ENCODE peak calls at places on chromosomes 4 and X, in five cellular contexts. M is HepG2, N is H1, P is GM12878, L is SK-N-SH. T is an unnamed sample.

GRCh38 chrX:49172280-49172780 is 632 bp downstream of the PLP2 start:
- DNase-seq in M (no peak), P (no peak), N (no peak), L (peak), T (peak)

GRCh38 chr4:4712800-4713528 is 146.5 kb upstream of the MSX1 start:
- DNase-seq in P (no peak), N (no peak), L (no peak), M (peak), T (no peak)

GRCh38 chr4:128068927-128069326 is 7.8 kb downstream of the LARP1B start:
- DNase-seq in M (peak), L (peak), P (no peak), N (no peak), T (peak)

GRCh38 chr4:85498068-85498733 is 23.3 kb downstream of the ARHGAP24 start:
- DNase-seq in P (peak), L (no peak), M (no peak), N (no peak), T (peak)

GRCh38 chrX:17082831-17083230 is 136.4 kb downstream of the REPS2 start:
- DNase-seq in P (no peak), L (peak), M (peak), N (no peak), T (no peak)

GRCh38 chr4:3508542-3508941 is 23.7 kb downstream of the LRPAP1 start:
- DNase-seq in M (no peak), P (no peak), L (no peak), N (no peak), T (no peak)

GRCh38 chrX:150035531-150035930 is 97.2 kb upstream of the EOLA2 start:
- DNase-seq in M (no peak), L (no peak), N (no peak), P (no peak), T (no peak)

GRCh38 chr4:149699642-149700041 is 116.0 kb downstream of the IQCM start:
- DNase-seq in N (no peak), P (no peak), L (no peak), M (no peak), T (no peak)

GRCh38 chrX:57417827-57418226 is 131.3 kb downstream of the FAAH2 start:
- DNase-seq in P (peak), N (no peak), M (no peak), L (no peak), T (no peak)

GRCh38 chrX:38596939-38597338 is 35.6 kb downstream of the TSPAN7 start:
- DNase-seq in P (no peak), N (no peak), M (no peak), L (no peak), T (no peak)

GRCh38 chr4:107896651-107897050 is 34.7 kb upstream of the CYP2U1 start:
- DNase-seq in M (no peak), P (no peak), N (no peak), L (no peak), T (no peak)

GRCh38 chr4:139786494-139787354 is 121.1 kb downstream of the MGST2 start:
- DNase-seq in P (no peak), M (no peak), L (peak), N (no peak), T (no peak)

GRCh38 chr4:1583051-1583785 is 100.9 kb downstream of the FAM53A start:
- DNase-seq in L (no peak), M (no peak), N (no peak), P (no peak), T (no peak)
- TF ChIP-seq GABPA in L (no peak), M (no peak), N (no peak), P (no peak), T (no peak)

GRCh38 chr4:173411106-173411703 is 12.3 kb upstream of the SCRG1 start:
- DNase-seq in L (no peak), N (no peak), M (no peak), P (no peak), T (peak)

GRCh38 chr4:173415885-173416658 is 17.2 kb upstream of the SCRG1 start:
- DNase-seq in P (no peak), L (peak), M (no peak), N (no peak), T (peak)

GRCh38 chr4:173413043-173413442 is 14.1 kb upstream of the SCRG1 start:
- DNase-seq in M (no peak), N (no peak), P (no peak), L (no peak), T (no peak)

GRCh38 chr4:173415092-173415491 is 16.2 kb upstream of the SCRG1 start:
- DNase-seq in N (no peak), P (no peak), L (no peak), M (no peak), T (peak)

GRCh38 chr4:173414456-173414855 is 15.5 kb upstream of the SCRG1 start:
- DNase-seq in P (no peak), N (no peak), L (no peak), M (no peak), T (no peak)
- TF ChIP-seq POLR2AphosphoS5 in P (no peak), N (no peak), L (no peak), M (no peak), T (no peak)

DNA sequence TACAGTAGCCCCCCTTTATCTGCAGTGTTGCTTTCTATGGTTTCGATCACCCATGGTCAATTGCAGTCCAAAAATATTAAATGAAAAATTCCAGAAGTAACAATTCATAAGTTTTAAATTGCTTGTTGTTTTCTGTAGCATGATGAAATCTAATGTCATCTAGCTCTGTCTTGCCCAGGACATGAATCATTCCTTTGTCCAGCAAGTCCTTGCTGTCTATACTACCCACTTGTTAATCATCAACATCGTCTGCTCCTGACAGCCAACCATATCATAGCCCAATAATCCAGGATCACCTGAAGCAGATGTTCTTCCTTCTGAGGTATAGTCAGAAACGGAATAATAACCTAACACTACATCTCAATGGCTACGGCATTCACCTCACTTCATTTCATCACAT is 79.8 kb downstream of the ADAMTS3 start:
- DNase-seq in M (no peak), P (no peak), L (no peak), N (no peak), T (no peak)
- TF ChIP-seq GABPA in M (no peak), P (no peak), L (no peak), N (no peak), T (no peak)

DNA sequence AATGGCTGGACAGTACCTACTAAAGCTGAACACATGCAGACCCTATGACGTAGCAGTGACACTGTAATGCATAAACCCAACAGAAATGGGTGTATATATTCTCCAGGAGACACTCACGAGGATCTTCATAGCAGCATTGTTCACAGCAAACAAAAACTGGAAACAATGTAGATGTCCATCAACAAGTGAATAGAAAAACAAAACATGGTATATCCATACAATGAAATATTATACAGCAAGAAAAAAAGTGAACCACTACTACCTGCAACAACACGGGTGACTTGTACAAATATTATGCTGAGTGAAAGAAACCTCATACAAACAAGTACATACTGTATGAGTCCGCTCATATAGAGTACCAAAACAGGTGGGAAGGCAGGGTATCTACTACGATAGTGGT is 16.5 kb downstream of the ARHGEF6 start:
- DNase-seq in N (no peak), P (no peak), L (no peak), M (no peak), T (no peak)
- TF ChIP-seq POLR2AphosphoS5 in N (no peak), P (no peak), L (no peak), M (no peak), T (no peak)

DNA sequence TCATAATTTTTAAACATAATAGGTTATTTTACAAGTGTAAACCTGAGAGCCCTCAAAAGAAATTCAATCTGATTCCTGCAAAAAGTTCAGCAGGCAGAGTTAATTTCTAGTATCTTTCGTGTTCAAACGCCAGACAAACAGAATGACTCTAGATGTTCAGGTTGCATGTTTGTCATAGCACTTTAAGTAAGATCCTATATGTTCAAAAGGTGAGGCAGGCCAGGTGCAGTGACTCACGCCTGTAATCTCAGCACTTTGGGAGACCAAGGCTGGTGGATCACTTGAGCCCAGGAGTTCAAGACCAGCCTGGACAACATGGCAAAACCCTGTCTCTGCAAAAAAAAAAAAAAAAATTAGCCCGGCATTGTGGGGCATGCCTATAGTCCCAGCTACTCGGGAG is 1.1 kb upstream of the RASSF6 start:
- DNase-seq in P (no peak), L (no peak), M (no peak), N (no peak), T (no peak)
- TF ChIP-seq GABPA in P (no peak), L (no peak), M (no peak), N (no peak), T (no peak)

GRCh38 chr4:6300359-6300758 is 30.7 kb downstream of the WFS1 start:
- DNase-seq in N (no peak), P (no peak), L (no peak), M (no peak), T (no peak)

GRCh38 chr4:6301732-6302442 is 32.2 kb downstream of the WFS1 start:
- DNase-seq in M (no peak), N (no peak), P (no peak), L (no peak), T (no peak)

GRCh38 chr4:6301051-6301731 is 31.5 kb downstream of the WFS1 start:
- DNase-seq in M (no peak), P (no peak), L (no peak), N (no peak), T (no peak)

GRCh38 chr4:6303943-6304342 is 34.3 kb downstream of the WFS1 start:
- DNase-seq in P (no peak), M (no peak), L (no peak), N (no peak), T (no peak)

GRCh38 chr4:6302869-6303268 is 33.2 kb downstream of the WFS1 start:
- DNase-seq in L (no peak), P (no peak), N (no peak), M (no peak), T (no peak)
- TF ChIP-seq POLR2AphosphoS5 in L (no peak), P (no peak), N (no peak), M (no peak), T (no peak)

GRCh38 chr4:164058775-164059174 is 564.3 kb downstream of the TMA16 start:
- DNase-seq in P (no peak), N (no peak), L (no peak), M (no peak), T (no peak)

DNA sequence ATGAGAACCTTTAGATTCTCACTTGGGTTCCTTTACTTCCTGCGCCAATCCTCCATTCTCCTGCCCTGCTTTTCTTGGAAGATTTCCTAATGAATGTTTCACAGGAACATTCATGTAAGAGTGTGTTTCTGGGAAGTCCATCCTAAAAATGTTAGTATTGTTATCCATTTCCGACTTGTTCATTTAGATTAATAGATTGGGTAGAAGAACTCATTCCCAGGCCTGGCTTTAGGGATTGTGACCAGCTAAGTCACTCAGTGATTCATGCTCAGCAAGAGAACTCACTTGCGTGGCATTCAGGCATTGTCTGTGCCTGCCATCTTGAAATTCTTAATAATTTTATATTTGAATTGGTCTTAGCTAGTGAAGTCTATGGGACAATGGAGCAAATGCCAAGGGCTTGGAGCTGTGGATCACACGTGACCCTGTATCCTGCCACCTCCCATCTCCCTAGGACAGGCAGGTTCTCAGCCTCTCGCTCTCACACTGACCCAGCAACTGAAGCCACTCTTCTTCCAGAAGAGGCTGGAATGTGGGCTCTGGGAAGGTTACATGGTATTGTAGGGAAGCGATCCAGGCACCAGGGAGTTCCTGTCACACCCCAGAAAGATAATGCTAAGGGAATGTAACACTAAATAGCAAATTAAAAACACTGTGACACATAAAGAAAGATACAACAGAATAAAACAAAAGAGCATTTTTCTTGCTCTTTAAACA is 562.1 kb downstream of the TMA16 start:
- DNase-seq in M (no peak), P (no peak), L (no peak), N (no peak), T (no peak)
- TF ChIP-seq GABPA in M (no peak), P (no peak), L (no peak), N (no peak), T (no peak)

DNA sequence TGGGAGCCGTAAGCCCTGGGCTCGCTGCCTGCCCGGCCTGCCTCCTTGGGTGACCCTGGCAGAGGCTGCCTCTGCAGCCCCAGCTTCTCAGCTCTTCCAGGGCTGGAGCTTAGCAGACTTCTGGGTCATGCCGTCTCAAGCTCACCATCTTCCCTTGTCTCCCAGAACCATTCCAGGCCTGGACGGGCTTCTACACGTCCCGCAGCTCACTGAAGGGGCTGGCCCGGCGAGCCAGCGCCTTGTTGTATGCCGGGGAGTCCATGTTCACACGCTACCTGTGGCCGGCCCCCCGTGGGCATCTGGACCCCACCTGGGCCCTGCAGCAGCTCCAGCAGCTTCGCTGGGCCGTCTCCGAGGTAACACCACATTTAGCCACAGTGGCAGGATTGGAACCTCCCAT is 22.0 kb downstream of the MAN2B2 start:
- DNase-seq in N (no peak), P (no peak), L (no peak), M (no peak), T (no peak)
- TF ChIP-seq POLR2AphosphoS5 in N (no peak), P (no peak), L (no peak), M (no peak), T (no peak)